ENCODE peak calls at places on chromosome 2, in eight cellular contexts. One of them, this sample, is unnamed.

GRCh38 chr2:194253528-194254259 is 1403.3 kb upstream of the SLC39A10 start:
- DNase-seq in B cell: no peak
- DNase-seq in activated CD4-positive, alpha-beta T cell treated with anti-CD3 and anti-CD28 coated beads, Interleukin-2, amount 50 U/mL, for 4 hours: no peak
- DNase-seq in cerebellar cortex: no peak
- DNase-seq in left ventricle myocardium inferior: no peak
- DNase-seq in AG10803: no peak
- DNase-seq in BE2C: no peak
- DNase-seq in iris pigment epithelial cell: no peak
- DNase-seq in this sample: no peak

GRCh38 chr2:120437604-120438000 is 91.7 kb downstream of the INHBB start:
- DNase-seq in B cell: no peak
- DNase-seq in activated CD4-positive, alpha-beta T cell treated with anti-CD3 and anti-CD28 coated beads, Interleukin-2, amount 50 U/mL, for 4 hours: no peak
- DNase-seq in cerebellar cortex: no peak
- DNase-seq in left ventricle myocardium inferior: no peak
- DNase-seq in AG10803: no peak
- DNase-seq in BE2C: no peak
- DNase-seq in iris pigment epithelial cell: no peak
- DNase-seq in this sample: no peak

GRCh38 chr2:240551809-240552208 is 6.0 kb downstream of the ANKMY1 start:
- DNase-seq in B cell: peak; percentile 38
- DNase-seq in activated CD4-positive, alpha-beta T cell treated with anti-CD3 and anti-CD28 coated beads, Interleukin-2, amount 50 U/mL, for 4 hours: no peak
- DNase-seq in cerebellar cortex: no peak
- DNase-seq in left ventricle myocardium inferior: no peak
- DNase-seq in AG10803: no peak
- DNase-seq in BE2C: no peak
- DNase-seq in iris pigment epithelial cell: no peak
- DNase-seq in this sample: no peak

GRCh38 chr2:232576995-232577394 is 26.5 kb downstream of the EIF4E2 start:
- DNase-seq in B cell: no peak
- DNase-seq in activated CD4-positive, alpha-beta T cell treated with anti-CD3 and anti-CD28 coated beads, Interleukin-2, amount 50 U/mL, for 4 hours: no peak
- DNase-seq in cerebellar cortex: no peak
- DNase-seq in left ventricle myocardium inferior: no peak
- DNase-seq in AG10803: peak; percentile 16
- DNase-seq in BE2C: no peak
- DNase-seq in iris pigment epithelial cell: peak; percentile 80
- DNase-seq in this sample: peak; percentile 73

GRCh38 chr2:226781471-226781870 is 18.1 kb downstream of the IRS1 start:
- DNase-seq in B cell: no peak
- DNase-seq in activated CD4-positive, alpha-beta T cell treated with anti-CD3 and anti-CD28 coated beads, Interleukin-2, amount 50 U/mL, for 4 hours: no peak
- DNase-seq in cerebellar cortex: no peak
- DNase-seq in left ventricle myocardium inferior: no peak
- DNase-seq in AG10803: no peak
- DNase-seq in BE2C: no peak
- DNase-seq in iris pigment epithelial cell: no peak
- DNase-seq in this sample: no peak

GRCh38 chr2:30472326-30472725 is 25.3 kb downstream of the LCLAT1 start:
- DNase-seq in B cell: no peak
- DNase-seq in activated CD4-positive, alpha-beta T cell treated with anti-CD3 and anti-CD28 coated beads, Interleukin-2, amount 50 U/mL, for 4 hours: no peak
- DNase-seq in cerebellar cortex: no peak
- DNase-seq in left ventricle myocardium inferior: no peak
- DNase-seq in AG10803: peak; percentile 50
- DNase-seq in BE2C: no peak
- DNase-seq in iris pigment epithelial cell: no peak
- DNase-seq in this sample: no peak

GRCh38 chr2:65128297-65129190 is 1.4 kb downstream of the RAB1A start:
- DNase-seq in B cell: no peak
- DNase-seq in activated CD4-positive, alpha-beta T cell treated with anti-CD3 and anti-CD28 coated beads, Interleukin-2, amount 50 U/mL, for 4 hours: peak; percentile 3
- DNase-seq in cerebellar cortex: no peak
- DNase-seq in left ventricle myocardium inferior: no peak
- DNase-seq in AG10803: peak; percentile 76
- DNase-seq in BE2C: no peak
- DNase-seq in iris pigment epithelial cell: peak; percentile 54
- DNase-seq in this sample: peak; percentile 12

GRCh38 chr2:34570266-34570872 is 971.3 kb upstream of the FAM98A start:
- DNase-seq in B cell: no peak
- DNase-seq in activated CD4-positive, alpha-beta T cell treated with anti-CD3 and anti-CD28 coated beads, Interleukin-2, amount 50 U/mL, for 4 hours: no peak
- DNase-seq in cerebellar cortex: no peak
- DNase-seq in left ventricle myocardium inferior: no peak
- DNase-seq in AG10803: no peak
- DNase-seq in BE2C: peak; percentile 44
- DNase-seq in iris pigment epithelial cell: peak; percentile 0
- DNase-seq in this sample: peak; percentile 5

GRCh38 chr2:69828913-69829242 is 582 bp upstream of the GMCL1 start:
- DNase-seq in B cell: no peak
- DNase-seq in activated CD4-positive, alpha-beta T cell treated with anti-CD3 and anti-CD28 coated beads, Interleukin-2, amount 50 U/mL, for 4 hours: no peak
- DNase-seq in cerebellar cortex: no peak
- DNase-seq in left ventricle myocardium inferior: no peak
- DNase-seq in AG10803: no peak
- DNase-seq in BE2C: no peak
- DNase-seq in iris pigment epithelial cell: no peak
- DNase-seq in this sample: no peak

GRCh38 chr2:3207091-3207491 is 170.5 kb downstream of the EIPR1 start:
- DNase-seq in B cell: no peak
- DNase-seq in activated CD4-positive, alpha-beta T cell treated with anti-CD3 and anti-CD28 coated beads, Interleukin-2, amount 50 U/mL, for 4 hours: no peak
- DNase-seq in cerebellar cortex: no peak
- DNase-seq in left ventricle myocardium inferior: no peak
- DNase-seq in AG10803: no peak
- DNase-seq in BE2C: no peak
- DNase-seq in iris pigment epithelial cell: no peak
- DNase-seq in this sample: no peak

GRCh38 chr2:157194097-157194688 is 63.3 kb upstream of the GALNT5 start:
- DNase-seq in B cell: peak; percentile 40
- DNase-seq in activated CD4-positive, alpha-beta T cell treated with anti-CD3 and anti-CD28 coated beads, Interleukin-2, amount 50 U/mL, for 4 hours: no peak
- DNase-seq in cerebellar cortex: peak; percentile 79
- DNase-seq in left ventricle myocardium inferior: no peak
- DNase-seq in AG10803: peak; percentile 74
- DNase-seq in BE2C: no peak
- DNase-seq in iris pigment epithelial cell: peak; percentile 76
- DNase-seq in this sample: peak; percentile 67

GRCh38 chr2:74019516-74019915 is 34.8 kb downstream of the TET3 start:
- DNase-seq in B cell: no peak
- DNase-seq in activated CD4-positive, alpha-beta T cell treated with anti-CD3 and anti-CD28 coated beads, Interleukin-2, amount 50 U/mL, for 4 hours: no peak
- DNase-seq in cerebellar cortex: peak; percentile 73
- DNase-seq in left ventricle myocardium inferior: no peak
- DNase-seq in AG10803: no peak
- DNase-seq in BE2C: no peak
- DNase-seq in iris pigment epithelial cell: no peak
- DNase-seq in this sample: no peak

GRCh38 chr2:48107326-48107925 is 201.1 kb upstream of the FBXO11 start:
- DNase-seq in B cell: no peak
- DNase-seq in activated CD4-positive, alpha-beta T cell treated with anti-CD3 and anti-CD28 coated beads, Interleukin-2, amount 50 U/mL, for 4 hours: no peak
- DNase-seq in cerebellar cortex: peak; percentile 31
- DNase-seq in left ventricle myocardium inferior: no peak
- DNase-seq in AG10803: peak; percentile 66
- DNase-seq in BE2C: peak; percentile 29
- DNase-seq in iris pigment epithelial cell: peak; percentile 85
- DNase-seq in this sample: peak; percentile 95

GRCh38 chr2:205733648-205734047 is 51.3 kb downstream of the NRP2 start:
- DNase-seq in B cell: no peak
- DNase-seq in activated CD4-positive, alpha-beta T cell treated with anti-CD3 and anti-CD28 coated beads, Interleukin-2, amount 50 U/mL, for 4 hours: no peak
- DNase-seq in cerebellar cortex: no peak
- DNase-seq in left ventricle myocardium inferior: no peak
- DNase-seq in AG10803: no peak
- DNase-seq in BE2C: peak; percentile 52
- DNase-seq in iris pigment epithelial cell: no peak
- DNase-seq in this sample: no peak

GRCh38 chr2:230614913-230615332 is 97.7 kb upstream of the CAB39 start:
- DNase-seq in B cell: peak; percentile 78
- DNase-seq in activated CD4-positive, alpha-beta T cell treated with anti-CD3 and anti-CD28 coated beads, Interleukin-2, amount 50 U/mL, for 4 hours: peak; percentile 49
- DNase-seq in cerebellar cortex: no peak
- DNase-seq in left ventricle myocardium inferior: no peak
- DNase-seq in AG10803: no peak
- DNase-seq in BE2C: no peak
- DNase-seq in iris pigment epithelial cell: no peak
- DNase-seq in this sample: no peak

GRCh38 chr2:86633094-86633740 is 9.6 kb upstream of the RNF103 start:
- DNase-seq in B cell: no peak
- DNase-seq in activated CD4-positive, alpha-beta T cell treated with anti-CD3 and anti-CD28 coated beads, Interleukin-2, amount 50 U/mL, for 4 hours: no peak
- DNase-seq in cerebellar cortex: peak; percentile 90
- DNase-seq in left ventricle myocardium inferior: peak; percentile 22
- DNase-seq in AG10803: no peak
- DNase-seq in BE2C: no peak
- DNase-seq in iris pigment epithelial cell: no peak
- DNase-seq in this sample: no peak

GRCh38 chr2:38620282-38620977 is 17.7 kb upstream of the HNRNPLL start:
- DNase-seq in B cell: no peak
- DNase-seq in activated CD4-positive, alpha-beta T cell treated with anti-CD3 and anti-CD28 coated beads, Interleukin-2, amount 50 U/mL, for 4 hours: no peak
- DNase-seq in cerebellar cortex: no peak
- DNase-seq in left ventricle myocardium inferior: no peak
- DNase-seq in AG10803: peak; percentile 60
- DNase-seq in BE2C: no peak
- DNase-seq in iris pigment epithelial cell: peak; percentile 59
- DNase-seq in this sample: no peak

GRCh38 chr2:42886921-42887320 is 94.5 kb upstream of the HAAO start:
- DNase-seq in B cell: no peak
- DNase-seq in activated CD4-positive, alpha-beta T cell treated with anti-CD3 and anti-CD28 coated beads, Interleukin-2, amount 50 U/mL, for 4 hours: no peak
- DNase-seq in cerebellar cortex: no peak
- DNase-seq in left ventricle myocardium inferior: no peak
- DNase-seq in AG10803: no peak
- DNase-seq in BE2C: no peak
- DNase-seq in iris pigment epithelial cell: peak; percentile 45
- DNase-seq in this sample: no peak

GRCh38 chr2:213306320-213306942 is 22.2 kb downstream of the SPAG16 start:
- DNase-seq in B cell: no peak
- DNase-seq in activated CD4-positive, alpha-beta T cell treated with anti-CD3 and anti-CD28 coated beads, Interleukin-2, amount 50 U/mL, for 4 hours: no peak
- DNase-seq in cerebellar cortex: no peak
- DNase-seq in left ventricle myocardium inferior: peak; percentile 22
- DNase-seq in AG10803: peak; percentile 75
- DNase-seq in BE2C: no peak
- DNase-seq in iris pigment epithelial cell: peak; percentile 85
- DNase-seq in this sample: peak; percentile 54

GRCh38 chr2:39737661-39738060 is 41.4 kb downstream of the THUMPD2 start:
- DNase-seq in B cell: no peak
- DNase-seq in activated CD4-positive, alpha-beta T cell treated with anti-CD3 and anti-CD28 coated beads, Interleukin-2, amount 50 U/mL, for 4 hours: no peak
- DNase-seq in cerebellar cortex: no peak
- DNase-seq in left ventricle myocardium inferior: no peak
- DNase-seq in AG10803: peak; percentile 78
- DNase-seq in BE2C: no peak
- DNase-seq in iris pigment epithelial cell: peak; percentile 93
- DNase-seq in this sample: peak; percentile 91

GRCh38 chr2:188248513-188248912 is 43.2 kb upstream of the GULP1 start:
- DNase-seq in B cell: no peak
- DNase-seq in activated CD4-positive, alpha-beta T cell treated with anti-CD3 and anti-CD28 coated beads, Interleukin-2, amount 50 U/mL, for 4 hours: no peak
- DNase-seq in cerebellar cortex: no peak
- DNase-seq in left ventricle myocardium inferior: no peak
- DNase-seq in AG10803: no peak
- DNase-seq in BE2C: no peak
- DNase-seq in iris pigment epithelial cell: no peak
- DNase-seq in this sample: no peak

GRCh38 chr2:215868886-215869285 is 144.5 kb downstream of the MREG start:
- DNase-seq in B cell: no peak
- DNase-seq in activated CD4-positive, alpha-beta T cell treated with anti-CD3 and anti-CD28 coated beads, Interleukin-2, amount 50 U/mL, for 4 hours: no peak
- DNase-seq in cerebellar cortex: peak; percentile 11
- DNase-seq in left ventricle myocardium inferior: no peak
- DNase-seq in AG10803: no peak
- DNase-seq in BE2C: no peak
- DNase-seq in iris pigment epithelial cell: no peak
- DNase-seq in this sample: no peak

GRCh38 chr2:42569116-42569711 is 782 bp downstream of the MTA3 start:
- DNase-seq in B cell: peak; percentile 25
- DNase-seq in activated CD4-positive, alpha-beta T cell treated with anti-CD3 and anti-CD28 coated beads, Interleukin-2, amount 50 U/mL, for 4 hours: no peak
- DNase-seq in cerebellar cortex: peak; percentile 49
- DNase-seq in left ventricle myocardium inferior: peak; percentile 17
- DNase-seq in AG10803: peak; percentile 32
- DNase-seq in BE2C: no peak
- DNase-seq in iris pigment epithelial cell: peak; percentile 34
- DNase-seq in this sample: peak; percentile 40

GRCh38 chr2:134917958-134918517 is 584 bp upstream of the CCNT2 start:
- DNase-seq in B cell: peak; percentile 93
- DNase-seq in activated CD4-positive, alpha-beta T cell treated with anti-CD3 and anti-CD28 coated beads, Interleukin-2, amount 50 U/mL, for 4 hours: peak; percentile 85
- DNase-seq in cerebellar cortex: no peak
- DNase-seq in left ventricle myocardium inferior: no peak
- DNase-seq in AG10803: no peak
- DNase-seq in BE2C: no peak
- DNase-seq in iris pigment epithelial cell: no peak
- DNase-seq in this sample: no peak

GRCh38 chr2:72114693-72115051 is 33.0 kb downstream of the CYP26B1 start:
- DNase-seq in B cell: no peak
- DNase-seq in activated CD4-positive, alpha-beta T cell treated with anti-CD3 and anti-CD28 coated beads, Interleukin-2, amount 50 U/mL, for 4 hours: no peak
- DNase-seq in cerebellar cortex: no peak
- DNase-seq in left ventricle myocardium inferior: no peak
- DNase-seq in AG10803: no peak
- DNase-seq in BE2C: no peak
- DNase-seq in iris pigment epithelial cell: no peak
- DNase-seq in this sample: no peak

GRCh38 chr2:8036366-8036765 is 645.5 kb upstream of the ID2 start:
- DNase-seq in B cell: no peak
- DNase-seq in activated CD4-positive, alpha-beta T cell treated with anti-CD3 and anti-CD28 coated beads, Interleukin-2, amount 50 U/mL, for 4 hours: no peak
- DNase-seq in cerebellar cortex: no peak
- DNase-seq in left ventricle myocardium inferior: no peak
- DNase-seq in AG10803: no peak
- DNase-seq in BE2C: no peak
- DNase-seq in iris pigment epithelial cell: no peak
- DNase-seq in this sample: no peak

GRCh38 chr2:23645181-23645808 is 260.3 kb downstream of the KLHL29 start:
- DNase-seq in B cell: no peak
- DNase-seq in activated CD4-positive, alpha-beta T cell treated with anti-CD3 and anti-CD28 coated beads, Interleukin-2, amount 50 U/mL, for 4 hours: no peak
- DNase-seq in cerebellar cortex: no peak
- DNase-seq in left ventricle myocardium inferior: no peak
- DNase-seq in AG10803: no peak
- DNase-seq in BE2C: no peak
- DNase-seq in iris pigment epithelial cell: no peak
- DNase-seq in this sample: no peak

GRCh38 chr2:97645112-97645699 is 656 bp upstream of the COX5B start:
- DNase-seq in B cell: peak; percentile 57
- DNase-seq in activated CD4-positive, alpha-beta T cell treated with anti-CD3 and anti-CD28 coated beads, Interleukin-2, amount 50 U/mL, for 4 hours: no peak
- DNase-seq in cerebellar cortex: no peak
- DNase-seq in left ventricle myocardium inferior: peak; percentile 41
- DNase-seq in AG10803: no peak
- DNase-seq in BE2C: no peak
- DNase-seq in iris pigment epithelial cell: peak; percentile 11
- DNase-seq in this sample: peak; percentile 13

GRCh38 chr2:229490167-229490566 is 219.1 kb upstream of the PID1 start:
- DNase-seq in B cell: no peak
- DNase-seq in activated CD4-positive, alpha-beta T cell treated with anti-CD3 and anti-CD28 coated beads, Interleukin-2, amount 50 U/mL, for 4 hours: no peak
- DNase-seq in cerebellar cortex: no peak
- DNase-seq in left ventricle myocardium inferior: no peak
- DNase-seq in AG10803: no peak
- DNase-seq in BE2C: no peak
- DNase-seq in iris pigment epithelial cell: no peak
- DNase-seq in this sample: no peak

GRCh38 chr2:131031875-131032274 is 61.4 kb downstream of the FAM168B start:
- DNase-seq in B cell: no peak
- DNase-seq in activated CD4-positive, alpha-beta T cell treated with anti-CD3 and anti-CD28 coated beads, Interleukin-2, amount 50 U/mL, for 4 hours: no peak
- DNase-seq in cerebellar cortex: no peak
- DNase-seq in left ventricle myocardium inferior: no peak
- DNase-seq in AG10803: no peak
- DNase-seq in BE2C: no peak
- DNase-seq in iris pigment epithelial cell: no peak
- DNase-seq in this sample: no peak

GRCh38 chr2:9112079-9112721 is 94.4 kb upstream of the ASAP2 start:
- DNase-seq in B cell: no peak
- DNase-seq in activated CD4-positive, alpha-beta T cell treated with anti-CD3 and anti-CD28 coated beads, Interleukin-2, amount 50 U/mL, for 4 hours: no peak
- DNase-seq in cerebellar cortex: no peak
- DNase-seq in left ventricle myocardium inferior: no peak
- DNase-seq in AG10803: peak; percentile 83
- DNase-seq in BE2C: peak; percentile 65
- DNase-seq in iris pigment epithelial cell: peak; percentile 96
- DNase-seq in this sample: peak; percentile 94

GRCh38 chr2:119218478-119219064 is 5.1 kb upstream of the STEAP3 start:
- DNase-seq in B cell: no peak
- DNase-seq in activated CD4-positive, alpha-beta T cell treated with anti-CD3 and anti-CD28 coated beads, Interleukin-2, amount 50 U/mL, for 4 hours: no peak
- DNase-seq in cerebellar cortex: peak; percentile 92
- DNase-seq in left ventricle myocardium inferior: no peak
- DNase-seq in AG10803: peak; percentile 70
- DNase-seq in BE2C: peak; percentile 37
- DNase-seq in iris pigment epithelial cell: peak; percentile 65
- DNase-seq in this sample: peak; percentile 70

GRCh38 chr2:15811367-15811766 is 129.0 kb upstream of the MYCN start:
- DNase-seq in B cell: no peak
- DNase-seq in activated CD4-positive, alpha-beta T cell treated with anti-CD3 and anti-CD28 coated beads, Interleukin-2, amount 50 U/mL, for 4 hours: no peak
- DNase-seq in cerebellar cortex: no peak
- DNase-seq in left ventricle myocardium inferior: no peak
- DNase-seq in AG10803: no peak
- DNase-seq in BE2C: no peak
- DNase-seq in iris pigment epithelial cell: peak; percentile 8
- DNase-seq in this sample: no peak

GRCh38 chr2:209496586-209496982 is 72.7 kb downstream of the MAP2 start:
- DNase-seq in B cell: no peak
- DNase-seq in activated CD4-positive, alpha-beta T cell treated with anti-CD3 and anti-CD28 coated beads, Interleukin-2, amount 50 U/mL, for 4 hours: no peak
- DNase-seq in cerebellar cortex: no peak
- DNase-seq in left ventricle myocardium inferior: no peak
- DNase-seq in AG10803: peak; percentile 72
- DNase-seq in BE2C: no peak
- DNase-seq in iris pigment epithelial cell: peak; percentile 62
- DNase-seq in this sample: peak; percentile 11

This sample was measured in EL.